ENCODE peak calls at places on chromosomes 13 and 19, in six cellular contexts. One of them, this sample, is unnamed. For H3K27me3, the result is how much of the 10 kb centered on the place peaks cover.

GRCh38 chr19:56162258-56162657 is 13.6 kb upstream of the GALP start:
- DNase-seq in NT2/D1: no peak
- DNase-seq in stomach: no peak
- DNase-seq in IMR-90: peak
- DNase-seq in CD8-positive, alpha-beta memory T cell: no peak
- DNase-seq in heart right ventricle: no peak
- DNase-seq in this sample: no peak

GRCh38 chr13:104993708-104994107 is 1541.8 kb downstream of the EFNB2 start:
- DNase-seq in NT2/D1: no peak
- DNase-seq in stomach: no peak
- DNase-seq in IMR-90: no peak
- DNase-seq in CD8-positive, alpha-beta memory T cell: no peak
- DNase-seq in heart right ventricle: no peak
- DNase-seq in this sample: no peak

GRCh38 chr19:54169149-54169731 is 3.7 kb downstream of the TMC4 start:
- DNase-seq in NT2/D1: no peak
- DNase-seq in stomach: no peak
- DNase-seq in IMR-90: no peak
- DNase-seq in CD8-positive, alpha-beta memory T cell: no peak
- DNase-seq in heart right ventricle: no peak
- DNase-seq in this sample: no peak

GRCh38 chr19:6092329-6093286 is 17.7 kb downstream of the RFX2 start:
- DNase-seq in NT2/D1: peak
- DNase-seq in stomach: peak
- DNase-seq in IMR-90: peak
- DNase-seq in CD8-positive, alpha-beta memory T cell: no peak
- DNase-seq in heart right ventricle: peak
- DNase-seq in this sample: peak

GRCh38 chr19:34712606-34713261 is 21.3 kb upstream of the ZNF181 start:
- DNase-seq in NT2/D1: peak
- DNase-seq in stomach: peak
- DNase-seq in IMR-90: peak
- DNase-seq in CD8-positive, alpha-beta memory T cell: peak
- DNase-seq in heart right ventricle: no peak
- DNase-seq in this sample: peak

GRCh38 chr19:58518261-58519086 is 1.1 kb downstream of the ZBTB45 start:
- DNase-seq in NT2/D1: no peak
- DNase-seq in stomach: no peak
- DNase-seq in IMR-90: no peak
- DNase-seq in CD8-positive, alpha-beta memory T cell: no peak
- DNase-seq in heart right ventricle: no peak
- DNase-seq in this sample: peak

GRCh38 chr13:113970810-113971470 is 2.9 kb downstream of the C13orf46 start:
- DNase-seq in NT2/D1: no peak
- DNase-seq in stomach: peak
- DNase-seq in IMR-90: peak
- DNase-seq in CD8-positive, alpha-beta memory T cell: no peak
- DNase-seq in heart right ventricle: peak
- DNase-seq in this sample: peak

GRCh38 chr13:76912476-76912875 is 26.3 kb upstream of the KCTD12 start:
- DNase-seq in NT2/D1: no peak
- DNase-seq in stomach: no peak
- DNase-seq in IMR-90: no peak
- DNase-seq in CD8-positive, alpha-beta memory T cell: no peak
- DNase-seq in heart right ventricle: no peak
- DNase-seq in this sample: no peak

GRCh38 chr13:97727991-97728390 is 225.5 kb upstream of the IPO5 start:
- DNase-seq in NT2/D1: no peak
- DNase-seq in stomach: no peak
- DNase-seq in IMR-90: no peak
- DNase-seq in CD8-positive, alpha-beta memory T cell: no peak
- DNase-seq in heart right ventricle: no peak
- DNase-seq in this sample: no peak

GRCh38 chr13:36345438-36346221 is 564 bp downstream of the SPART start:
- DNase-seq in NT2/D1: no peak
- DNase-seq in stomach: peak
- DNase-seq in IMR-90: peak
- DNase-seq in CD8-positive, alpha-beta memory T cell: peak
- DNase-seq in heart right ventricle: peak
- DNase-seq in this sample: peak

GRCh38 chr19:1811472-1811894 is 593 bp downstream of the ATP8B3 start:
- DNase-seq in NT2/D1: no peak
- DNase-seq in stomach: peak
- DNase-seq in IMR-90: peak
- DNase-seq in CD8-positive, alpha-beta memory T cell: no peak
- DNase-seq in heart right ventricle: peak
- DNase-seq in this sample: peak

GRCh38 chr13:53417601-53418000 is 389.0 kb downstream of the OLFM4 start:
- DNase-seq in NT2/D1: no peak
- DNase-seq in stomach: no peak
- DNase-seq in IMR-90: no peak
- DNase-seq in CD8-positive, alpha-beta memory T cell: no peak
- DNase-seq in heart right ventricle: no peak
- DNase-seq in this sample: no peak

GRCh38 chr19:46515879-46516350 is 20.2 kb upstream of the PNMA8B start:
- DNase-seq in NT2/D1: no peak
- DNase-seq in stomach: no peak
- DNase-seq in IMR-90: peak
- DNase-seq in CD8-positive, alpha-beta memory T cell: peak
- DNase-seq in heart right ventricle: no peak
- DNase-seq in this sample: peak

GRCh38 chr19:45767881-45768643 is 990 bp downstream of the SIX5 start:
- DNase-seq in NT2/D1: no peak
- DNase-seq in stomach: peak
- DNase-seq in IMR-90: peak
- DNase-seq in CD8-positive, alpha-beta memory T cell: peak
- DNase-seq in heart right ventricle: peak
- DNase-seq in this sample: peak

GRCh38 chr13:113432509-113433270 is 20.6 kb downstream of the ADPRHL1 start:
- DNase-seq in NT2/D1: no peak
- DNase-seq in stomach: no peak
- DNase-seq in IMR-90: no peak
- DNase-seq in CD8-positive, alpha-beta memory T cell: no peak
- DNase-seq in heart right ventricle: no peak
- DNase-seq in this sample: no peak

GRCh38 chr13:27295096-27295495 is 24.5 kb downstream of the RASL11A start:
- DNase-seq in NT2/D1: no peak
- DNase-seq in stomach: no peak
- DNase-seq in IMR-90: no peak
- DNase-seq in CD8-positive, alpha-beta memory T cell: no peak
- DNase-seq in heart right ventricle: no peak
- DNase-seq in this sample: no peak
- H3K27me3 ChIP-seq in NT2/D1: under half
- H3K27me3 ChIP-seq in stomach: under half
- H3K27me3 ChIP-seq in IMR-90: under half
- H3K27me3 ChIP-seq in CD8-positive, alpha-beta memory T cell: under half
- H3K27me3 ChIP-seq in heart right ventricle: under half
- H3K27me3 ChIP-seq in this sample: under half

GRCh38 chr13:25181597-25181996 is 9.5 kb upstream of the AMER2 start:
- DNase-seq in NT2/D1: no peak
- DNase-seq in stomach: no peak
- DNase-seq in IMR-90: no peak
- DNase-seq in CD8-positive, alpha-beta memory T cell: no peak
- DNase-seq in heart right ventricle: no peak
- DNase-seq in this sample: no peak
- H3K27me3 ChIP-seq in NT2/D1: under half
- H3K27me3 ChIP-seq in stomach: under half
- H3K27me3 ChIP-seq in IMR-90: under half
- H3K27me3 ChIP-seq in CD8-positive, alpha-beta memory T cell: under half
- H3K27me3 ChIP-seq in heart right ventricle: half or more
- H3K27me3 ChIP-seq in this sample: under half

GRCh38 chr13:111948281-111948680 is 118.7 kb upstream of the SOX1 start:
- DNase-seq in NT2/D1: no peak
- DNase-seq in stomach: peak
- DNase-seq in IMR-90: no peak
- DNase-seq in CD8-positive, alpha-beta memory T cell: no peak
- DNase-seq in heart right ventricle: no peak
- DNase-seq in this sample: no peak

GRCh38 chr13:111948811-111949210 is 118.1 kb upstream of the SOX1 start:
- DNase-seq in NT2/D1: no peak
- DNase-seq in stomach: peak
- DNase-seq in IMR-90: no peak
- DNase-seq in CD8-positive, alpha-beta memory T cell: no peak
- DNase-seq in heart right ventricle: no peak
- DNase-seq in this sample: no peak

GRCh38 chr13:111947876-111948275 is 119.1 kb upstream of the SOX1 start:
- DNase-seq in NT2/D1: no peak
- DNase-seq in stomach: no peak
- DNase-seq in IMR-90: no peak
- DNase-seq in CD8-positive, alpha-beta memory T cell: no peak
- DNase-seq in heart right ventricle: no peak
- DNase-seq in this sample: no peak

GRCh38 chr13:111950697-111951096 is 116.3 kb upstream of the SOX1 start:
- DNase-seq in NT2/D1: no peak
- DNase-seq in stomach: no peak
- DNase-seq in IMR-90: no peak
- DNase-seq in CD8-positive, alpha-beta memory T cell: no peak
- DNase-seq in heart right ventricle: no peak
- DNase-seq in this sample: no peak

DNA sequence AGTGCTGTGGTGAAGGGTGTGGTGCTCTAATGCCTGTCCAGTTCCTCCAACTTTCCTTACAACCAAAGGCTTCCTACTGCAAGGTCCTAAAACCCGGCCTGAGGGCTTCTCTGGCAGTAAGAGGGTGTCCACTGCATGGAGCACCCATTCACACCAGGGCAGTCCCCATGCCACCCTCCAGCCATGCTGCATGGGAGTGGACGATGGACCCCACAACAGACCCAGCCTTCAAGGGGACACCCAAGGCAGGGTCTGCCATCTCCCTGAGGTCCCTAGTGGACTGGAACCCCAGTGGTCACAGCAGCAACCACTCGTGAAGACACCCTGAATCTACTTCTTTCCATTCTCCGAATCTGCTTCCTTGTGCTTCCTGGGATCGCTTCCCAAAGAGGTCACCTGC is 117.6 kb upstream of the SOX1 start:
- DNase-seq in NT2/D1: no peak
- DNase-seq in stomach: peak
- DNase-seq in IMR-90: no peak
- DNase-seq in CD8-positive, alpha-beta memory T cell: no peak
- DNase-seq in heart right ventricle: no peak
- DNase-seq in this sample: no peak
- H3K27me3 ChIP-seq in NT2/D1: under half
- H3K27me3 ChIP-seq in stomach: under half
- H3K27me3 ChIP-seq in IMR-90: under half
- H3K27me3 ChIP-seq in CD8-positive, alpha-beta memory T cell: under half
- H3K27me3 ChIP-seq in heart right ventricle: under half
- H3K27me3 ChIP-seq in this sample: under half

DNA sequence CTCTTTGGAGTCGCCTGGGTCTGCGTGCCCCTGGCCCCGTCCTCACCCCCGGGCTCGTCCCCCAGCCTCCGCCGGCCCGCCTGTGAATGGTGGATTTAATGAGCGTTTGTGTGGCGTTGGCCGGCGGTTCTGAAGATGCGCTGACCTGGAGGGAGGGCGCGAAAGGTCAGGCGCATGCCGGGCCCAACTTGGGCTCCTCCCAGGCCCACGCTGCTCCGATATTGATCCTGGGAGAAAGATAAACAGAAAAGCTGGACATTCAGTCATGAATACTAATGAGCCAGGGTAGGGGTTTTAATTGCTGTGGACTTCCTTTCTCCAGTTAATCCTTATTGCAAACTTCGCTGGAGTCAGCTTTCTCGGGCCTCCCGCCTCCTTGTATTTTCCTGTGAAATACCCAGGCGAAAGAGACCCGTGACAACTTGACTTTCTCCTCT is 10.2 kb downstream of the ZIC2 start:
- DNase-seq in NT2/D1: no peak
- DNase-seq in stomach: no peak
- DNase-seq in IMR-90: no peak
- DNase-seq in CD8-positive, alpha-beta memory T cell: no peak
- DNase-seq in heart right ventricle: no peak
- DNase-seq in this sample: no peak
- H3K27me3 ChIP-seq in NT2/D1: half or more
- H3K27me3 ChIP-seq in stomach: half or more
- H3K27me3 ChIP-seq in IMR-90: half or more
- H3K27me3 ChIP-seq in CD8-positive, alpha-beta memory T cell: half or more
- H3K27me3 ChIP-seq in heart right ventricle: half or more
- H3K27me3 ChIP-seq in this sample: under half

DNA sequence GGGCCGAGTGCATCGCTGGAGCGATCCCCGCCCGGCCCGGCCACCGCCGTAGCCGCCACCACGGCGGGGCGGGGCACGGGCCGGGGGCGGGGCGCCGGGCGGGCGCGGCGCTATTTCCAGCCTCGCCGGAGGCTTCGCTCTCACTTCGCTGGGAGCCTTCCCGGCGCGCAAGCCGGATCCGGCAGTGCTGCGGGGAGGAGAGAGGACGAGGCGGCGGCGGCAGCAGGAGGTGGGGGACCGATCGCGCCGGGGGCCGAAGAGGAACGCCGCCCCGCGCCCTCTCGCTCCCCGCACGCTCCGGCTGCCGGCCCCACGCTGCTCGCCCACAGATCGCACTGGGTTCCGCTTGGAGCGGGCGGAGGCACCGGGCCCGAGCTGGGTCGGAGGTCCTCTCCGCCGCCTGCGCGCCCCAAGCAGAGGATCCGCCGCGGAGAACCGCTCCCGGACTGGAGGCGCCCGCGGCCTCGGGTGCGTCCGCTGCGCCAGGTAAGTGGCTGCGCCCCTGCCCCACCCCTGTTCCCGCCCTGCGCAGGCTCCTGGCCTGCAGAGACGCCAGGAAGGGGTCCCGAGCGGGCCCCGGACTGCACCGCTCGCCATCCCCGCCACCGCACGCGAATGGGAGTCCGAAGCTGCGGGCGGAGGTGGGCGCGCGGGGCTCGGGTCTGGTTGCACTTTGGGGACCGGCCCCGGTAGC is at the start of gene CHST8:
- DNase-seq in NT2/D1: peak
- DNase-seq in stomach: peak
- DNase-seq in IMR-90: no peak
- DNase-seq in CD8-positive, alpha-beta memory T cell: no peak
- DNase-seq in heart right ventricle: peak
- DNase-seq in this sample: peak
- H3K27me3 ChIP-seq in NT2/D1: half or more
- H3K27me3 ChIP-seq in stomach: under half
- H3K27me3 ChIP-seq in IMR-90: under half
- H3K27me3 ChIP-seq in CD8-positive, alpha-beta memory T cell: under half
- H3K27me3 ChIP-seq in heart right ventricle: half or more
- H3K27me3 ChIP-seq in this sample: half or more

DNA sequence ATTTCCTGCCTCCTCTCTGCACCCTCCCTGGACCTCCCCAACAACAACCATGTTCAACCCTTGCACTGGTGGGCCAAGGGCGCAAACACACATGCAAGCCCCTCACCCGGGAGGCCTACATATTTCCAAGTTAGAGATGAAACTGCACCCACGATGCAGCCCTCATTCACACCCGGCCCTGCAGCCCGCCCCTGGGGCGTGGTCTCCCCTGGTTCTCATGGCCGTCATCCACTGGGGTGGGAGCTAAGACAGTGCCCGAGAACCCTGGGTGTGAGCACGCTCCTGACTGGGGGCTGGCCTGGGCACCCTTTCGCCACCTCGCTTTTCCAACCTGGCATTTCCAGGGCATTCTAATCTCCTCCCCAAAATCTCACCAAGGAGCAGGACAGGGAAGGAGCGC is 7.0 kb upstream of the SLC7A10 start:
- DNase-seq in NT2/D1: no peak
- DNase-seq in stomach: no peak
- DNase-seq in IMR-90: no peak
- DNase-seq in CD8-positive, alpha-beta memory T cell: no peak
- DNase-seq in heart right ventricle: no peak
- DNase-seq in this sample: no peak
- H3K27me3 ChIP-seq in NT2/D1: under half
- H3K27me3 ChIP-seq in stomach: under half
- H3K27me3 ChIP-seq in IMR-90: under half
- H3K27me3 ChIP-seq in CD8-positive, alpha-beta memory T cell: under half
- H3K27me3 ChIP-seq in heart right ventricle: half or more
- H3K27me3 ChIP-seq in this sample: under half

This sample was measured in MG63.